ENCODE peak calls at places on chromosomes 2 and 18, in ten cellular contexts. H is fibroblast of the aortic adventitia; U is H9; J is midbrain; O is DMS 273 treated with DMSO at 0.1 percent for 48 hours; N is NB4; F is activated CD4-positive, CD25-positive, alpha-beta regulatory T cell treated with anti-CD3 and anti-CD28 coated beads, Interleukin-2, amount 50 U/mL, for 16 hours; Z is NCI-H1436; L is stimulated activated naive CD8-positive, alpha-beta T cell treated with anti-CD3 and anti-CD28 coated beads, Interleukin-15, amount 100 ng/mL, for 72 hours; R is tibial artery. S is an unnamed sample.

GRCh38 chr2:133326651-133327397 is 241.4 kb downstream of the NCKAP5 start:
- DNase-seq in H (peak), U (no peak), J (no peak), O (no peak), N (no peak), F (no peak), Z (no peak), L (no peak), R (no peak), S (no peak)

GRCh38 chr2:85162746-85163301 is 29.6 kb downstream of the TCF7L1 start:
- DNase-seq in H (peak), U (no peak), J (peak), O (no peak), N (no peak), F (no peak), Z (no peak), L (no peak), R (peak), S (no peak)

GRCh38 chr2:237667891-237668290 is 40.5 kb downstream of the LRRFIP1 start:
- DNase-seq in H (no peak), U (no peak), J (no peak), O (no peak), N (no peak), F (no peak), Z (no peak), L (no peak), R (no peak), S (no peak)

GRCh38 chr2:169768262-169768995 is 30.2 kb upstream of the SSB start:
- DNase-seq in H (no peak), U (no peak), J (no peak), O (no peak), N (no peak), F (no peak), Z (no peak), L (peak), R (no peak), S (no peak)

GRCh38 chr18:50614838-50615237 is 55.0 kb downstream of the MAPK4 start:
- DNase-seq in H (peak), U (no peak), J (no peak), O (no peak), N (peak), F (no peak), Z (no peak), L (no peak), R (peak), S (no peak)

GRCh38 chr2:127176371-127177311 is 43.5 kb downstream of the CYP27C1 start:
- DNase-seq in H (peak), U (no peak), J (peak), O (no peak), N (no peak), F (no peak), Z (no peak), L (no peak), R (peak), S (no peak)

GRCh38 chr18:13545514-13545913 is 180.8 kb downstream of the FAM210A start:
- DNase-seq in H (no peak), U (no peak), J (no peak), O (no peak), N (no peak), F (no peak), Z (no peak), L (no peak), R (no peak), S (no peak)

GRCh38 chr2:168369087-168369486 is 87.0 kb upstream of the CERS6 start:
- DNase-seq in H (no peak), U (no peak), J (no peak), O (no peak), N (no peak), F (no peak), Z (peak), L (no peak), R (no peak), S (no peak)

GRCh38 chr2:240717181-240717641 is 25.5 kb downstream of the AQP12A start:
- DNase-seq in H (no peak), U (no peak), J (no peak), O (no peak), N (no peak), F (no peak), Z (no peak), L (no peak), R (no peak), S (no peak)

GRCh38 chr2:2256011-2256410 is 75.1 kb downstream of the MYT1L start:
- DNase-seq in H (no peak), U (no peak), J (no peak), O (no peak), N (no peak), F (no peak), Z (no peak), L (no peak), R (no peak), S (no peak)

GRCh38 chr2:120722603-120723421 is 12.9 kb upstream of the GLI2 start:
- DNase-seq in H (peak), U (peak), J (no peak), O (no peak), N (no peak), F (no peak), Z (no peak), L (no peak), R (no peak), S (no peak)

GRCh38 chr18:80183273-80184050 is 63.9 kb downstream of the PARD6G start:
- DNase-seq in H (no peak), U (no peak), J (no peak), O (no peak), N (no peak), F (no peak), Z (no peak), L (no peak), R (no peak), S (no peak)

GRCh38 chr2:186919272-186919671 is 70.3 kb upstream of the ZSWIM2 start:
- DNase-seq in H (peak), U (no peak), J (no peak), O (peak), N (no peak), F (no peak), Z (no peak), L (no peak), R (no peak), S (no peak)

GRCh38 chr2:152464853-152465470 is 130.0 kb downstream of the FMNL2 start:
- DNase-seq in H (no peak), U (no peak), J (peak), O (no peak), N (no peak), F (no peak), Z (no peak), L (no peak), R (no peak), S (no peak)

GRCh38 chr18:29512203-29512602 is 1335.3 kb upstream of the CDH2 start:
- DNase-seq in H (no peak), U (no peak), J (no peak), O (no peak), N (no peak), F (no peak), Z (no peak), L (no peak), R (no peak), S (no peak)

S was measured in esophagus squamous epithelium.